ENCODE peak calls at places on chromosomes 1 and 21, in five cellular contexts. K, S, L, Y and A are unnamed samples.

GRCh38 chr1:36829951-36830350 is 204.4 kb downstream of the GRIK3 start:
- DNase-seq in S (no peak), K (no peak), Y (no peak), L (no peak), A (no peak)

GRCh38 chr1:112696578-112697320 is 10.2 kb downstream of the RHOC start:
- DNase-seq in S (no peak), Y (no peak), K (no peak), L (no peak), A (no peak)

GRCh38 chr1:163083690-163084089 is 14.5 kb downstream of the RGS4 start:
- DNase-seq in Y (no peak), L (peak; percentile 71), S (no peak), K (no peak), A (peak; percentile 20)

GRCh38 chr1:3051270-3052268 is 17.4 kb upstream of the PRDM16 start:
- DNase-seq in Y (no peak), K (peak; percentile 5), S (no peak), L (no peak), A (no peak)

GRCh38 chr21:39048064-39048463 is 135.2 kb downstream of the PSMG1 start:
- DNase-seq in K (no peak), L (peak; percentile 66), Y (peak; percentile 65), S (peak; percentile 86), A (peak; percentile 90)

GRCh38 chr1:247639381-247639981 is 34.1 kb downstream of the OR2G3 start:
- DNase-seq in K (peak; percentile 62), L (peak; percentile 16), Y (peak; percentile 89), S (no peak), A (peak; percentile 74)

GRCh38 chr1:119582801-119583200 is 65.3 kb downstream of the ZNF697 start:
- DNase-seq in Y (peak; percentile 63), K (peak; percentile 61), L (peak; percentile 48), S (peak; percentile 60), A (peak; percentile 48)

GRCh38 chr1:178934574-178934945 is 63.7 kb upstream of the ANGPTL1 start:
- DNase-seq in K (no peak), Y (no peak), S (no peak), L (no peak), A (no peak)

GRCh38 chr1:108575241-108575850 is 15.4 kb downstream of the EEIG2 start:
- DNase-seq in L (peak; percentile 39), S (no peak), Y (no peak), K (no peak), A (no peak)

GRCh38 chr1:184506501-184506900 is 119.7 kb downstream of the C1orf21 start:
- DNase-seq in K (no peak), Y (no peak), S (no peak), L (no peak), A (no peak)

GRCh38 chr1:21539933-21540332 is 30.7 kb downstream of the ALPL start:
- DNase-seq in Y (no peak), K (no peak), L (peak; percentile 10), S (no peak), A (peak; percentile 38)

GRCh38 chr1:92695104-92695503 is 89.8 kb downstream of the EVI5 start:
- DNase-seq in K (no peak), L (peak; percentile 7), S (no peak), Y (no peak), A (no peak)

GRCh38 chr21:44324106-44324853 is 14.9 kb downstream of the CFAP410 start:
- DNase-seq in L (no peak), Y (no peak), S (no peak), K (no peak), A (no peak)

GRCh38 chr1:185342672-185343259 is 25.7 kb upstream of the IVNS1ABP start:
- DNase-seq in K (no peak), Y (no peak), S (no peak), L (no peak), A (no peak)

GRCh38 chr1:110875216-110875731 is 2.3 kb downstream of the CD53 start:
- DNase-seq in S (no peak), L (no peak), K (no peak), Y (no peak), A (no peak)

GRCh38 chr21:40516336-40516735 is 330.6 kb downstream of the DSCAM start:
- DNase-seq in S (no peak), Y (no peak), L (no peak), K (no peak), A (no peak)

GRCh38 chr1:1943834-1944570 is 24.9 kb upstream of the TMEM52 start:
- DNase-seq in S (peak; percentile 52), K (peak; percentile 61), Y (peak; percentile 48), L (peak; percentile 22), A (peak; percentile 55)

GRCh38 chr1:241810769-241811402 is 37.1 kb upstream of the EXO1 start:
- DNase-seq in K (no peak), L (no peak), S (no peak), Y (no peak), A (no peak)

GRCh38 chr21:25929859-25930520 is 195.2 kb downstream of the GABPA start:
- DNase-seq in S (no peak), K (no peak), Y (no peak), L (peak; percentile 80), A (peak; percentile 56)

GRCh38 chr1:29062157-29062942 is 61.4 kb downstream of the TMEM200B start:
- DNase-seq in L (no peak), Y (no peak), S (no peak), K (no peak), A (no peak)

GRCh38 chr1:93061895-93062792 is 16.9 kb upstream of the MTF2 start:
- DNase-seq in L (peak; percentile 33), S (peak; percentile 25), Y (peak; percentile 42), K (peak; percentile 19), A (peak; percentile 36)

GRCh38 chr1:157700305-157700704 is 264 bp downstream of the FCRL3 start:
- DNase-seq in S (no peak), L (no peak), K (no peak), Y (no peak), A (no peak)

GRCh38 chr1:22841754-22842370 is 130.8 kb downstream of the LACTBL1 start:
- DNase-seq in S (no peak), K (no peak), L (no peak), Y (no peak), A (no peak)

GRCh38 chr1:92759361-92759760 is 25.5 kb downstream of the EVI5 start:
- DNase-seq in L (no peak), K (no peak), Y (no peak), S (no peak), A (no peak)

GRCh38 chr1:114328505-114328904 is 174.8 kb upstream of the SYT6 start:
- DNase-seq in K (no peak), Y (no peak), L (no peak), S (no peak), A (no peak)

GRCh38 chr1:160622885-160623633 is 23.8 kb downstream of the SLAMF1 start:
- DNase-seq in S (no peak), K (no peak), L (no peak), Y (no peak), A (no peak)

GRCh38 chr1:114453361-114453784 is 57.6 kb downstream of the TRIM33 start:
- DNase-seq in S (no peak), K (no peak), L (no peak), Y (no peak), A (no peak)

GRCh38 chr1:25809929-25810328 is 9.8 kb upstream of the MTFR1L start:
- DNase-seq in K (no peak), S (no peak), L (no peak), Y (no peak), A (no peak)

GRCh38 chr1:25808481-25809244 is 8.7 kb downstream of the SELENON start:
- DNase-seq in L (no peak), Y (no peak), K (no peak), S (no peak), A (no peak)

GRCh38 chr1:25810341-25811299 is 9.1 kb upstream of the MTFR1L start:
- DNase-seq in L (no peak), Y (peak; percentile 77), K (peak; percentile 80), S (peak; percentile 71), A (peak; percentile 60)

GRCh38 chr1:25807480-25808390 is 7.7 kb downstream of the SELENON start:
- DNase-seq in L (no peak), S (no peak), K (no peak), Y (no peak), A (no peak)

GRCh38 chr1:25809283-25809926 is 9.4 kb downstream of the SELENON start:
- DNase-seq in S (no peak), Y (no peak), K (no peak), L (no peak), A (no peak)
- H3K27ac ChIP-seq in S (no peak overlapping the region), Y (no peak overlapping the region), K (no peak overlapping the region), L (no peak overlapping the region), A (no peak overlapping the region)

GRCh38 chr1:52707927-52708655 is 9.9 kb upstream of the COA7 start:
- DNase-seq in L (peak; percentile 94), S (no peak), Y (no peak), K (no peak), A (peak; percentile 33)

GRCh38 chr1:52706136-52706670 is 8.1 kb upstream of the COA7 start:
- DNase-seq in Y (no peak), L (no peak), K (no peak), S (no peak), A (no peak)

GRCh38 chr1:52713590-52713989 is 12.7 kb upstream of the ZYG11B start:
- DNase-seq in S (no peak), L (no peak), Y (no peak), K (no peak), A (no peak)

GRCh38 chr1:52706941-52707926 is 9.1 kb upstream of the COA7 start:
- DNase-seq in Y (peak; percentile 80), L (no peak), K (no peak), S (no peak), A (no peak)

DNA sequence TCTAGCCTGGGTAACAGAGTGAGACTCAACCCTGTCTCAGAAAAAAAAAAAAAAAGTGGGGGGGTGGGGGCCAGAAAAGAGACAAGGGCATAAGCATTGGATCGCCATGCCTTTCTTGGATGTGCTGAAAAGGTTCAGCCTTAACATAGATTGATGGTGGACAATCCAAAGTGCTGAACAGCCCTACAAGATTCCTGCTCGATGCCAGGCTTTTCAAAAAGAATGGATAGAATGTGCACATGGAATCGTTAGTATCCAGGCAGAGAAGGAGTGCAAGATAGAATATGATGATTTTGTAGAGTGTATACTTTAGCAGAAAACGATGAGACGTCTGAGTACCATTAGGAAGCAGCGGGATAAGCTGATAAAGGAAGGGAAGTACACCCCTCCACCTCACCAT is 10.9 kb upstream of the COA7 start:
- DNase-seq in L (peak; percentile 54), K (no peak), S (no peak), Y (no peak), A (no peak)
- H3K27ac ChIP-seq in L (no peak overlapping the region), K (no peak overlapping the region), S (no peak overlapping the region), Y (no peak overlapping the region), A (peak overlapping the region; percentile 45)

DNA sequence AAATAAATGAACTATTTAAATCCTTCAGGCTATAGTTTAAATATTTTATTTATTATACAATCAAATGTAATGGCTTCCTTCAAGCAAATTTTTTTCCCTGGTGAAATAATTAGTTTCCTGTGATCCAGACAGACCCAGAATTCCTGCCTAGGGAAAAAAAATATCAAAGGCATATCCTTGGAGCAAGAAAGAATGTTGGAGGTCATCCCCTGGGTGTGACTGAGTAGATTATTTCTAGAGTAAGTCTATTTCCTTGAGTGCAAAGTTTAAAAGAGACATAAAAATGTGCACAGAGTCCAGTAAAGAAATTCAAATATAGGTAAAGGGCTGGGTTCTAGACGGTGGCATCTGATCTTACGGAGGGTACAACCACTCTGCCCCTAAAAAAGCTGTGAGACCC is 32.2 kb upstream of the SAMD13 start:
- DNase-seq in S (no peak), K (no peak), L (no peak), Y (peak; percentile 61), A (no peak)
- H3K27ac ChIP-seq in S (no peak overlapping the region), K (no peak overlapping the region), L (no peak overlapping the region), Y (peak overlapping the region; percentile 94), A (no peak overlapping the region)

DNA sequence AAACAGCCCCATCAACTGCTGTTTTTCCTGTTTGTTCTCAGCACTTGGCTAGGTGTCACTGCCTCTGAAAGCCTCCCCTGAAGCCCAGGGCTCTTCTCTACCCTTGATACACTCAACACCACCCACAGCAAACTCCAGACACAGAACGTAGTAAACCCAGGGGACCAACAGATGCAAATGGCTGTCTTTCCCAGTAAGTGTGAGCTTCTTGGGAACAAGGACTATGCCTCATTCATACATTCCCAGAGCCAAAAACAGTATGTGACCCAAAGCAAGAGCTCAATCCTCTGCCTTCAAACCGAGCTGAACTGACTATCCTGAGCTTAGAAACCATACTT is 4.4 kb downstream of the LBR start:
- DNase-seq in Y (no peak), K (no peak), L (no peak), S (no peak), A (no peak)
- H3K27ac ChIP-seq in Y (peak overlapping the region; percentile 26), K (no peak overlapping the region), L (no peak overlapping the region), S (peak overlapping the region; percentile 98), A (peak overlapping the region; percentile 38)